ENCODE peak calls at places on chromosomes 4 and X, in four cellular contexts. B, L, A and K are unnamed samples.

GRCh38 chrX:46681849-46682248 is 77.1 kb downstream of the SLC9A7 start:
- DNase-seq in B (no peak), L (no peak), A (no peak), K (no peak)

GRCh38 chr4:114349543-114350175 is 248.9 kb upstream of the UGT8 start:
- DNase-seq in B (no peak), L (no peak), A (no peak), K (no peak)

GRCh38 chr4:184364100-184364921 is 110.0 kb downstream of the IRF2 start:
- DNase-seq in B (no peak), L (no peak), A (no peak), K (no peak)

GRCh38 chr4:153362184-153362583 is 17.7 kb downstream of the MND1 start:
- DNase-seq in B (no peak), L (no peak), A (no peak), K (no peak)

GRCh38 chr4:56870927-56871326 is 36.8 kb upstream of the REST start:
- DNase-seq in B (no peak), L (no peak), A (no peak), K (no peak)

GRCh38 chr4:182533948-182534347 is 290.7 kb downstream of the TENM3 start:
- DNase-seq in B (no peak), L (no peak), A (no peak), K (no peak)

GRCh38 chrX:65127804-65128203 is 151.6 kb upstream of the ZC4H2 start:
- DNase-seq in B (no peak), L (no peak), A (no peak), K (no peak)

GRCh38 chr4:56705870-56706400 is 24.8 kb upstream of the HOPX start:
- DNase-seq in B (no peak), L (no peak), A (no peak), K (no peak)

GRCh38 chr4:55038176-55038890 is 87.1 kb downstream of the KDR start:
- DNase-seq in B (no peak), L (no peak), A (peak), K (no peak)

GRCh38 chr4:8524595-8525382 is 55.4 kb upstream of the GPR78 start:
- DNase-seq in B (no peak), L (no peak), A (no peak), K (no peak)

GRCh38 chrX:30219372-30219771 is 4.0 kb downstream of the MAGEB2 start:
- DNase-seq in B (no peak), L (no peak), A (no peak), K (no peak)

GRCh38 chr4:184936071-184936470 is 82.2 kb upstream of the HELT start:
- DNase-seq in B (no peak), L (no peak), A (no peak), K (no peak)

GRCh38 chr4:139457318-139457717 is 3.4 kb downstream of the RAB33B start:
- DNase-seq in B (no peak), L (no peak), A (no peak), K (no peak)

GRCh38 chr4:169009281-169010124 is 552 bp downstream of the CBR4 start:
- DNase-seq in B (peak), L (peak), A (peak), K (peak)
- TF ChIP-seq CTCF in B (no peak), L (no peak), A (no peak), K (no peak)

DNA sequence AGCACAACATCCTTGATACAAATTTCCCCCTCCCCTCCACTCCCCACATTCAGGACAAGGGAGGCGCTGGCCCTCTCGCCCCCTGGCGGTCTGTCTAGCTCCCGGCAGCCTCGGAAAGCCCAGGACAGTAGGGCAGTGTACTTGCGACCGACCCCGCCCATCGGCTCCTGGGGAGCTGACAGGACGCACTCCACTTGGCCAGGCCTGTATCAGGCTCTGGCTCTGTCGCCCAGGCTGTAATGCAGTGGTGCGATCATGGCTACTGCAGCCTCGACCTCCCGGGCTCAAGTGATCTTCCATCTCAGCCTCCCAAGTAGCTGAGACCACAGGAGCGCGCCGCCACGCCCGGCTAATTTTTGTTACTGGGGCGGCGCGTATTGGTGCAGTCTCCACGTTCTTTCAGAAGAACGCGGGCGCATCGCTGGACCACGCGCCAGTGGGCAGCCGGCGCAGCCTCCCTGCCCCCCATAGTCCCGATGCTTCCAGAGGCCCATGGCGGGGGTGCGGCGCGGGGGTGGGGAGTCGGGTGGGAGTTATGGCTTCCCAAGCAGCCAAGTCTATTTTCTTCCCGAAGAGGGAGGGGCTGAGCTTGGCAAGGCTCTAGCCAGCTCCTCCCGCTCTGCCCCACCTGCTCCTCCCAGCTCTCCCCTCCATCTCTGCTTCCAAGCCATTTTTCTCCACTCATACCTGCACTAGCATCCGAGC is 7.8 kb upstream of the AKAP14 start:
- DNase-seq in B (peak), L (peak), A (peak), K (peak)
- TF ChIP-seq CTCF in B (peak), L (peak), A (no peak), K (no peak)

GRCh38 chr4:26317766-26318165 is 3.0 kb upstream of the RBPJ start:
- DNase-seq in B (no peak), L (no peak), A (no peak), K (no peak)

GRCh38 chr4:26321326-26322276 is 787 bp downstream of the RBPJ start:
- DNase-seq in B (peak), L (peak), A (peak), K (peak)

GRCh38 chr4:26320159-26320452 is 708 bp upstream of the RBPJ start:
- DNase-seq in B (no peak), L (no peak), A (no peak), K (peak)

GRCh38 chr4:26320453-26321325 is at the start of gene RBPJ:
- DNase-seq in B (peak), L (peak), A (peak), K (peak)

DNA sequence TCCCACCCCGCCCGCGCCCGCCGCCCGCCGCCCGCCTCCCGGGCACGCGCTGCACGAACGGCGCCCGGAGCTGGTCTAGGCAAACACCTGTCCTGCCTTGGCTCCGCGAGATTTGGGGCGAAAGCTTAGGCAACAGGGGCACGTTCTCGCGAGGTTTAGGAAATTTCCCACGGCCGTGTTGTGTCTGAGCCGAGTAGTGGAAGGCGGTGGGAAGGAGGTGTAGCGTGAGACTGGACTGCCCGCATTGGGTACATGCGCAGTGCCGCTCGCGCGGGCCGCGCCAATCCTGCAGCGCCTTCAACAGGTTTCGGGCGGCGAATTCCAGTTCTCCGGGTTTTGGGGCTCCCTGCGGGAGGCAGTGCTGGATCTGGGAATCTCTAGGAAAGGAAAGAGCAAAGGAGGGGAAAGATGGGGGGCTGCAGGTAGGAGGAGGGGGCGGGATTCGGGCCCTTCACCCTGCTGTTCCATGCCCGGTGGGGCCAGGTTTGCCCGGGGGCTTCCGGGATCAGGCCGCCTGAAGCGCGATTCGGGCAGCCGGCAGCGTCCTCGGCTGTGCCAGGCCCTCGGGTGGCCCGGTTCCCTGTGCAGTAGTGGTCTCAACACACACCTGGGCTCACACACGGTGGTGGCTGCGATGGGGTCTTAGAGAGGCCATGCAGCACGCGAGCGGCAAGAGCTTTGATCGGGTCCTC is 1.2 kb upstream of the RBPJ start:
- DNase-seq in B (peak), L (peak), A (peak), K (peak)
- TF ChIP-seq CTCF in B (no peak), L (no peak), A (peak), K (no peak)

GRCh38 chrX:38282044-38282443 is 45.3 kb downstream of the RPGR start:
- DNase-seq in B (no peak), L (peak), A (no peak), K (no peak)
- TF ChIP-seq CTCF in B (peak), L (peak), A (no peak), K (no peak)

GRCh38 chrX:134761788-134762187 is 103.5 kb upstream of the PLAC1 start:
- DNase-seq in B (no peak), L (no peak), A (no peak), K (peak)

GRCh38 chrX:134760671-134761070 is 102.4 kb upstream of the PLAC1 start:
- DNase-seq in B (no peak), L (no peak), A (no peak), K (no peak)

GRCh38 chrX:134758652-134759051 is 100.4 kb upstream of the PLAC1 start:
- DNase-seq in B (no peak), L (no peak), A (no peak), K (no peak)

GRCh38 chrX:134764202-134764785 is 106.0 kb upstream of the PLAC1 start:
- DNase-seq in B (no peak), L (no peak), A (no peak), K (peak)
- TF ChIP-seq CTCF in B (no peak), L (peak), A (no peak), K (no peak)

DNA sequence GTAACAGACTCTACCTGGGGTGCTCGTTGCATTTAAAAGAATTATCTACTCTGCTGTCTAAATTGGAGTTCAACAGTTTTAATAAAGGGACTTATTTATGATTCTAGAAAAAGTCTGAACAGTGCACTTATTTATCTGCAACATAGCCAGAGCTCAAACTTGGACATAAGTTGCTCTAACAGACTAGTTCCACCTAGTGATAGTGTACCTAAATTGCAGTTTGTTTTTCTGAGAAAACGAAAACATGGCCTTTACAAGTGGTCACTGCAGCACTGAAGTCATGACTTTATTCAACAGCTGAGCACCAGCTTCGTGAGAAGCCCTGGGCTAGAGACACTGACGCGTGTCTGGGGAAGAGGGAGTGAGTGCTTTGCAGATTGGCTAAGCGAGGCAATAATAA is 77.3 kb upstream of the IGSF1 start:
- DNase-seq in B (no peak), L (no peak), A (no peak), K (no peak)
- TF ChIP-seq CTCF in B (no peak), L (peak), A (no peak), K (no peak)

DNA sequence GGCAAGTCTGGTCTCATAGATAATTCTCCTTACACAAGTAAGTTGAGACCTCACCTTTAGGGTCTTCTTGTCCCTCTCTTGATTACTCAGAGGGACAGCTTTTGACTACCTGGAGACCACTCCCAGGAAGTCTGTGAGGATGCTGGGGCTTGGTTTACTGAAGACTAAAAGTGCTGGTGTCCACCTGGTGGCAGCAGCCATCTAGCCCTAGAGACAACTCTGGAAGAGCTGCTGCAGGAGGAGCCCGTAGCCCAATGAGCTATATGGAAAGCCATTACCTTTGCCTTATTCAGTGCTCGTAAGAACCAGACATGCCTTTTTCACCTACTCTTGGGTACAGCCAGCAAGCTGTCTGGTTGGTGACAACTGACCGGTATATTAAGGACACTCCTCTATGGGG is 7.3 kb downstream of the FGFBP2 start:
- DNase-seq in B (no peak), L (no peak), A (no peak), K (no peak)
- TF ChIP-seq CTCF in B (no peak), L (no peak), A (no peak), K (no peak)

GRCh38 chr4:44738615-44739014 is 12.3 kb upstream of the GNPDA2 start:
- DNase-seq in B (no peak), L (no peak), A (no peak), K (no peak)
- TF ChIP-seq CTCF in B (peak), L (peak), A (no peak), K (peak)

GRCh38 chr4:123858465-123858864 is 461.9 kb downstream of the SPRY1 start:
- DNase-seq in B (no peak), L (no peak), A (no peak), K (no peak)

GRCh38 chr4:123853651-123854050 is 457.1 kb downstream of the SPRY1 start:
- DNase-seq in B (no peak), L (no peak), A (no peak), K (no peak)

GRCh38 chr4:123851521-123851920 is 454.9 kb downstream of the SPRY1 start:
- DNase-seq in B (no peak), L (no peak), A (no peak), K (no peak)

GRCh38 chr4:123862812-123863211 is 466.2 kb downstream of the SPRY1 start:
- DNase-seq in B (no peak), L (no peak), A (no peak), K (no peak)

GRCh38 chr4:123856689-123857545 is 460.3 kb downstream of the SPRY1 start:
- DNase-seq in B (no peak), L (peak), A (peak), K (no peak)
- TF ChIP-seq CTCF in B (peak), L (peak), A (no peak), K (no peak)

GRCh38 chr4:6362896-6363295 is 93.2 kb downstream of the WFS1 start:
- DNase-seq in B (no peak), L (no peak), A (no peak), K (peak)

GRCh38 chr4:6364146-6364545 is 94.5 kb downstream of the WFS1 start:
- DNase-seq in B (no peak), L (peak), A (no peak), K (no peak)

GRCh38 chr4:6361076-6361784 is 91.6 kb downstream of the WFS1 start:
- DNase-seq in B (no peak), L (no peak), A (no peak), K (no peak)

GRCh38 chr4:6360385-6360784 is 90.7 kb downstream of the WFS1 start:
- DNase-seq in B (no peak), L (no peak), A (no peak), K (no peak)

DNA sequence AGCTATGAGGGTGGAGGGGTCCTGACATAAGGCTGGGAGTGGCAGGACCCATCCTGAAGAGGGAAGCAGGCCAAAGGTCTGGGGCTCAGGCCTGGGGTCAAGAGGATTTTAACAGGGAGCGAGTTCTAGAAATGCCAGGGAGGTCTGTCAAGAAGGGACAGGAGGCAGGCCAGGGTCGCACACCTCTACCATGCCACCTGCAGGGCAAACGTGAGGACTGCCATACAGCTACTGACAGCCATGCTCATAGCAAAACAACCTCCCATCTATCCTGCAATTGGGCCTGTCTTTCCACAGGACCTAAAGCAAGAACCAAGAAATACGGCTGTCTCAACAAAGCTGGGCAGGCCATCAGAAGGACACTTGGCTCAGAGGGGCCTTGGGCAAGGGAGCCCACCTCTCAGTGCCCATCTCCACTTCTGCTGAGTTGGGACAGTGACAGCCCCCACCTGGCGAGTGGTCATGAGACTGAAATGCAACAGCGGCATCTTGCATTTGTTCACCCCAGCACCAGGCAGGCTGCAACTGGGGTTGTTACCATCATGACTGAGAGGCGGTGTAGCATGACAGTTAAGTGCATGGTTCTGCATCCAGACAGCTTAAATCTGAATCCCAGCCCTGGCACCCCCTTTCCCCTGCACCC is 92.7 kb downstream of the WFS1 start:
- DNase-seq in B (no peak), L (peak), A (no peak), K (no peak)
- TF ChIP-seq CTCF in B (no peak), L (no peak), A (no peak), K (no peak)